ENCODE peak calls at places on chromosomes 5 and 9, in ten cellular contexts. I, N, G, W, L, O, E, Q, H and C are unnamed samples.

GRCh38 chr5:117394506-117395157 is 820.0 kb upstream of the SEMA6A start:
- DNase-seq in O (no peak), L (no peak), Q (no peak), G (no peak), E (no peak), I (no peak), H (no peak), N (no peak), W (no peak), C (no peak)

GRCh38 chr5:110590187-110590586 is 136.3 kb downstream of the TMEM232 start:
- DNase-seq in L (peak), I (peak), Q (peak), N (peak), H (no peak), E (no peak), W (no peak), O (no peak), G (peak), C (no peak)

GRCh38 chr5:107294669-107295068 is 376.1 kb downstream of the EFNA5 start:
- DNase-seq in I (no peak), W (no peak), E (no peak), Q (no peak), N (no peak), G (no peak), L (no peak), H (no peak), O (no peak), C (no peak)

GRCh38 chr5:154197801-154198461 is 7.4 kb downstream of the GALNT10 start:
- DNase-seq in W (no peak), L (no peak), G (peak), H (peak), Q (no peak), I (peak), E (no peak), O (peak), N (peak), C (peak)

GRCh38 chr5:378301-378891 is 56.9 kb downstream of the AHRR start:
- DNase-seq in Q (no peak), W (no peak), N (peak), E (no peak), G (peak), L (peak), O (no peak), I (no peak), H (no peak), C (no peak)

GRCh38 chr9:119167876-119168275 is 201.4 kb downstream of the BRINP1 start:
- DNase-seq in L (no peak), H (no peak), G (no peak), Q (no peak), W (no peak), I (no peak), N (no peak), E (no peak), O (no peak), C (no peak)

GRCh38 chr5:36878421-36879088 is 2.0 kb downstream of the NIPBL start:
- DNase-seq in H (no peak), G (peak), N (peak), I (peak), L (peak), O (no peak), Q (peak), E (peak), W (peak), C (no peak)

GRCh38 chr5:155313518-155313917 is 300.0 kb downstream of the KIF4B start:
- DNase-seq in W (no peak), Q (no peak), N (no peak), O (no peak), I (no peak), E (no peak), G (no peak), H (no peak), L (no peak), C (no peak)

GRCh38 chr9:137540536-137540935 is 9.7 kb downstream of the PNPLA7 start:
- DNase-seq in E (no peak), O (no peak), I (no peak), L (no peak), H (no peak), G (no peak), W (no peak), Q (no peak), N (no peak), C (no peak)

GRCh38 chr9:35972093-35972492 is 14.1 kb upstream of the OR2S2 start:
- DNase-seq in E (no peak), O (peak), W (no peak), H (no peak), N (no peak), Q (no peak), I (no peak), G (no peak), L (peak), C (peak)

GRCh38 chr5:174327317-174327864 is 281.9 kb downstream of the NSG2 start:
- DNase-seq in E (peak), L (peak), O (peak), I (peak), H (peak), Q (peak), N (peak), W (peak), G (peak), C (no peak)

GRCh38 chr5:173618927-173619519 is 2.6 kb upstream of the BOD1 start:
- DNase-seq in G (peak), L (peak), Q (peak), I (peak), E (peak), O (peak), H (peak), N (peak), W (peak), C (peak)

GRCh38 chr5:114989512-114989911 is 180.2 kb downstream of the TRIM36 start:
- DNase-seq in N (no peak), Q (no peak), G (no peak), L (no peak), H (no peak), W (no peak), E (no peak), O (no peak), I (no peak), C (no peak)

GRCh38 chr5:145473032-145473642 is 362.0 kb downstream of the PRELID2 start:
- DNase-seq in E (no peak), L (no peak), H (no peak), Q (no peak), G (no peak), W (no peak), O (no peak), I (peak), N (no peak), C (no peak)

GRCh38 chr9:24245988-24246387 is 299.7 kb downstream of the IZUMO3 start:
- DNase-seq in I (peak), Q (peak), G (peak), L (peak), H (no peak), N (peak), O (no peak), W (no peak), E (no peak), C (no peak)

GRCh38 chr9:94975480-94976452 is 249.3 kb downstream of the AOPEP start:
- DNase-seq in L (no peak), N (no peak), I (no peak), E (no peak), Q (no peak), H (no peak), G (no peak), W (no peak), O (no peak), C (no peak)

GRCh38 chr9:25461416-25461815 is 216.8 kb downstream of the TUSC1 start:
- DNase-seq in H (no peak), E (no peak), I (no peak), Q (no peak), O (no peak), L (no peak), N (no peak), W (no peak), G (no peak), C (no peak)

GRCh38 chr5:137190031-137190430 is 309.1 kb downstream of the SPOCK1 start:
- DNase-seq in E (no peak), I (no peak), G (no peak), H (no peak), L (no peak), Q (no peak), W (no peak), N (no peak), O (no peak), C (no peak)

GRCh38 chr9:4022435-4023067 is 277.3 kb downstream of the GLIS3 start:
- DNase-seq in H (no peak), L (no peak), Q (no peak), G (no peak), O (no peak), W (no peak), I (no peak), N (no peak), E (no peak), C (no peak)

GRCh38 chr5:125926172-125926571 is 497.0 kb upstream of the GRAMD2B start:
- DNase-seq in N (no peak), G (no peak), I (no peak), E (no peak), O (no peak), L (no peak), H (no peak), Q (no peak), W (no peak), C (no peak)

GRCh38 chr9:36575411-36575882 is 2.8 kb downstream of the MELK start:
- DNase-seq in G (peak), I (peak), O (no peak), E (peak), Q (peak), W (no peak), N (peak), L (no peak), H (no peak), C (no peak)

GRCh38 chr5:10243660-10244240 is 5.9 kb downstream of the ATPSCKMT start:
- DNase-seq in I (no peak), W (no peak), L (no peak), G (no peak), Q (no peak), E (no peak), N (no peak), H (no peak), O (no peak), C (no peak)

GRCh38 chr9:97990259-97990658 is 7.1 kb downstream of the ANP32B start:
- DNase-seq in I (peak), E (peak), O (no peak), N (peak), W (no peak), H (no peak), Q (peak), G (peak), L (peak), C (no peak)